ENCODE peak calls at places on chromosomes 12 and 14, in seven cellular contexts. D, W, A, J, E, S and X are unnamed samples.

GRCh38 chr12:69509308-69509736 is 39.1 kb downstream of the FRS2 start:
- DNase-seq in W (no peak), D (no peak), E (no peak), A (no peak), J (no peak), S (no peak), X (no peak)

GRCh38 chr12:88299567-88300101 is 157.5 kb downstream of the TMTC3 start:
- DNase-seq in D (peak; percentile 96), J (no peak), E (peak; percentile 78), S (no peak), W (no peak), A (no peak), X (no peak)

GRCh38 chr14:54395284-54395683 is 1.5 kb upstream of the CDKN3 start:
- DNase-seq in D (no peak), S (no peak), J (no peak), A (no peak), E (no peak), W (no peak), X (no peak)

GRCh38 chr12:65826513-65827171 is 2.4 kb downstream of the HMGA2 start:
- DNase-seq in W (no peak), E (no peak), D (peak; percentile 49), A (no peak), S (no peak), J (no peak), X (no peak)

GRCh38 chr12:104588048-104588942 is 131.5 kb downstream of the CHST11 start:
- DNase-seq in D (peak; percentile 95), A (no peak), E (no peak), S (no peak), J (no peak), W (no peak), X (no peak)

GRCh38 chr12:97308576-97309198 is 153.9 kb upstream of the RMST start:
- DNase-seq in E (peak; percentile 36), D (no peak), J (no peak), A (no peak), W (no peak), S (no peak), X (no peak)

GRCh38 chr14:98907981-98908544 is 363.9 kb downstream of the BCL11B start:
- DNase-seq in W (no peak), D (no peak), A (no peak), E (no peak), J (no peak), S (no peak), X (no peak)

GRCh38 chr14:37697489-37698121 is 102.2 kb downstream of the TTC6 start:
- DNase-seq in J (no peak), S (no peak), W (no peak), A (no peak), D (peak; percentile 21), E (peak; percentile 21), X (no peak)

GRCh38 chr12:5884285-5884684 is 60.8 kb downstream of the ANO2 start:
- DNase-seq in W (no peak), A (no peak), S (no peak), D (no peak), J (no peak), E (no peak), X (no peak)

GRCh38 chr12:6268484-6269157 is 41.9 kb upstream of the PLEKHG6 start:
- DNase-seq in J (no peak), E (no peak), A (no peak), D (no peak), W (no peak), S (no peak), X (no peak)

GRCh38 chr12:77594386-77594785 is 236.3 kb upstream of the NAV3 start:
- DNase-seq in J (no peak), S (no peak), D (no peak), W (no peak), E (no peak), A (no peak), X (no peak)

GRCh38 chr12:105783983-105784947 is 354.5 kb downstream of the NUAK1 start:
- DNase-seq in S (no peak), A (no peak), E (no peak), D (no peak), J (no peak), W (no peak), X (no peak)

GRCh38 chr12:83664650-83665049 is 977.9 kb downstream of the TMTC2 start:
- DNase-seq in D (no peak), E (no peak), A (no peak), S (no peak), W (no peak), J (no peak), X (no peak)

GRCh38 chr12:80761818-80762217 is 45.1 kb downstream of the MYF5 start:
- DNase-seq in A (no peak), S (no peak), J (no peak), E (no peak), W (no peak), D (no peak), X (no peak)

GRCh38 chr12:47942327-47943230 is 20.8 kb upstream of the TMEM106C start:
- DNase-seq in S (no peak), W (no peak), J (no peak), A (peak; percentile 83), E (no peak), D (no peak), X (no peak)

GRCh38 chr12:63845726-63846125 is 1.2 kb downstream of the SRGAP1 start:
- DNase-seq in D (no peak), A (no peak), S (no peak), W (no peak), J (no peak), E (no peak), X (no peak)

GRCh38 chr12:114339626-114340025 is 66.3 kb downstream of the TBX5 start:
- DNase-seq in W (no peak), A (no peak), S (no peak), D (no peak), E (peak; percentile 39), J (no peak), X (no peak)

GRCh38 chr14:50920482-50921225 is 23.6 kb downstream of the PYGL start:
- DNase-seq in A (no peak), S (no peak), E (peak; percentile 48), J (no peak), W (no peak), D (no peak), X (no peak)

GRCh38 chr14:50036211-50036610 is 80.2 kb downstream of the VCPKMT start:
- DNase-seq in J (no peak), W (no peak), E (no peak), D (no peak), A (no peak), S (no peak), X (no peak)

GRCh38 chr12:113347-113746 is 46.8 kb downstream of the IQSEC3 start:
- DNase-seq in A (no peak), J (no peak), W (no peak), D (no peak), S (no peak), E (no peak), X (no peak)

GRCh38 chr12:115960-116915 is 49.7 kb downstream of the IQSEC3 start:
- DNase-seq in A (no peak), E (no peak), S (no peak), W (no peak), D (no peak), J (no peak), X (no peak)

GRCh38 chr12:114626-115211 is 48.2 kb downstream of the IQSEC3 start:
- DNase-seq in A (no peak), W (no peak), S (no peak), D (no peak), J (no peak), E (no peak), X (no peak)

GRCh38 chr12:117311-117710 is 50.7 kb downstream of the IQSEC3 start:
- DNase-seq in J (no peak), A (no peak), D (no peak), S (no peak), E (no peak), W (no peak), X (no peak)

DNA sequence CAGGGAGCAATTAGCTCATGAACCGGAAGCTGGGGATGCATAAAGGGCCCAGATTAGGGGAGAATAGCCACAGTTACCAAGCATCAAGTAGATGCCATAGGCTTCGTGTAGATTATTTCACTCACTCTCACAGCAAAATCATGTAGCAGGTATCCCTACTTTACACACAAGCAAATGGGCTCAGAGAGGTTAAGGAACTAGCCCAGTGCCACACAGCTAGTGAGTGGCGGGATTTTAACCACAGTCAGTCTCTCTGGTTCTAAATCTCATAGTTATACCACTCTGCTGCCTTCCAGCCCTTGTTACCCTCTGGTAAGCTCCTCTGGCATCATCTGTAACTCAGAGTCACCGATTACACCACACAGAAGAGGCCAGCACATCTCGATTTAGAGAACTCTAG is 49.0 kb downstream of the IQSEC3 start:
- DNase-seq in J (no peak), D (no peak), A (no peak), W (no peak), E (no peak), S (no peak), X (no peak)
- H3K27ac ChIP-seq in J (no peak overlapping the region), D (no peak overlapping the region), A (no peak overlapping the region), W (no peak overlapping the region), E (no peak overlapping the region), S (no peak overlapping the region), X (no peak overlapping the region)

GRCh38 chr14:81275305-81275950 is 54.7 kb upstream of the GTF2A1 start:
- DNase-seq in W (no peak), J (peak; percentile 26), S (no peak), D (no peak), E (no peak), A (no peak), X (peak; percentile 24)
- H3K27ac ChIP-seq in W (no peak overlapping the region), J (peak overlapping the region; percentile 75), S (no peak overlapping the region), D (no peak overlapping the region), E (no peak overlapping the region), A (no peak overlapping the region), X (peak overlapping the region; percentile 59)

GRCh38 chr14:95664546-95664945 is 21.7 kb upstream of the TCL1B start:
- DNase-seq in J (no peak), W (no peak), S (peak; percentile 43), A (no peak), E (no peak), D (no peak), X (no peak)

GRCh38 chr14:95663226-95663797 is 22.9 kb upstream of the TCL1B start:
- DNase-seq in S (no peak), W (no peak), D (no peak), E (no peak), J (no peak), A (no peak), X (no peak)

GRCh38 chr14:95666450-95666849 is 19.8 kb upstream of the TCL1B start:
- DNase-seq in W (no peak), A (no peak), E (no peak), S (no peak), D (no peak), J (no peak), X (no peak)

GRCh38 chr14:95662376-95663186 is 23.6 kb upstream of the TCL1B start:
- DNase-seq in E (no peak), J (no peak), D (no peak), A (no peak), W (no peak), S (no peak), X (no peak)

GRCh38 chr14:95664046-95664445 is 22.2 kb upstream of the TCL1B start:
- DNase-seq in W (no peak), E (no peak), D (no peak), S (no peak), J (no peak), A (no peak), X (no peak)
- H3K27ac ChIP-seq in W (no peak overlapping the region), E (no peak overlapping the region), D (no peak overlapping the region), S (no peak overlapping the region), J (no peak overlapping the region), A (no peak overlapping the region), X (no peak overlapping the region)

DNA sequence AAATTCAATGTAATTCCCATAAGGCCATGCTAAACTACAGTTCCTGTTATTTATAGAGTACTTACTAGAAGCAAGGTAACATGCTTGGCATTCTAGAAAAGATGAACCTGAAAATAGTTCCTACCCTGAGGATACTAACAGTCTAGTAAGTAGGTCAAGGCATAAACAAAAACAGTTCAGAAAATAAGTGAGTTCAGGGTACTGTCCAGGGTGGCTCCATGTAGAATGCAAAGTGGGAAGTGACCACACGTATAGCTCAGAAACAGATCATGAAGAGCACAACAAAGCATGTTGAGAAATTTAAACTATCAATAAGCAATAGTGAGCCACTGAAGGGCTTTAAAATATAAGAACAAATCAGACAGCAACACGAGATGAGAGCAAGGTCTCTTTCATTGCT is 2.3 kb downstream of the TMED10 start:
- DNase-seq in S (no peak), A (no peak), E (no peak), W (no peak), J (no peak), D (no peak), X (no peak)
- H3K27ac ChIP-seq in S (peak overlapping the region; percentile 27), A (no peak overlapping the region), E (no peak overlapping the region), W (no peak overlapping the region), J (no peak overlapping the region), D (no peak overlapping the region), X (peak overlapping the region; percentile 25)